ENCODE peak calls at places on chromosomes 2 and 18, in eight cellular contexts. C is stimulated activated CD4-positive, alpha-beta T cell treated with anti-CD3 and anti-CD28 coated beads, Interleukin-2, amount 100 ng/mL, for 48 hours; K is C1 segment of cervical spinal cord; M is NCI-H510A; J is iris pigment epithelial cell; N is GM12892; O is breast epithelium; Q is GM23338. S is an unnamed sample.
A peak's percentile ranks its signal among the peaks of the same experiment; 100 is the strongest.

GRCh38 chr18:6396276-6396675 is 18.4 kb downstream of the L3MBTL4 start:
- DNase-seq in N (no peak), M (no peak), K (no peak), C (no peak), Q (no peak), O (no peak), J (no peak), S (no peak)

GRCh38 chr2:45068643-45069140 is 59.4 kb upstream of the SIX2 start:
- DNase-seq in Q (no peak), M (no peak), K (no peak), C (no peak), J (peak; percentile 40), N (no peak), O (no peak), S (no peak)

GRCh38 chr2:25941042-25941441 is 41.3 kb downstream of the KIF3C start:
- DNase-seq in O (no peak), K (no peak), N (no peak), M (no peak), C (no peak), Q (no peak), J (no peak), S (no peak)

GRCh38 chr2:121342751-121343150 is 57.7 kb upstream of the TFCP2L1 start:
- DNase-seq in J (no peak), K (no peak), C (no peak), N (no peak), Q (no peak), M (no peak), O (no peak), S (no peak)

GRCh38 chr2:171185941-171186340 is 25.2 kb upstream of the TLK1 start:
- DNase-seq in K (no peak), N (no peak), M (no peak), Q (no peak), O (no peak), C (no peak), J (peak; percentile 39), S (no peak)

GRCh38 chr2:9897796-9898195 is 53.7 kb upstream of the GRHL1 start:
- DNase-seq in J (peak; percentile 40), C (no peak), K (no peak), M (no peak), Q (peak; percentile 32), O (no peak), N (no peak), S (no peak)

GRCh38 chr2:161122772-161123530 is 37.3 kb upstream of the TANK start:
- DNase-seq in C (no peak), J (peak; percentile 96), K (no peak), N (no peak), Q (peak; percentile 43), M (no peak), O (no peak), S (no peak)

GRCh38 chr2:220553150-220553549 is 925.7 kb downstream of the SLC4A3 start:
- DNase-seq in J (peak; percentile 34), C (no peak), N (no peak), K (no peak), O (no peak), M (no peak), Q (no peak), S (no peak)

GRCh38 chr18:34493099-34493544 is 217.0 kb upstream of the DTNA start:
- DNase-seq in O (peak; percentile 75), N (no peak), C (peak; percentile 5), K (peak; percentile 85), M (peak; percentile 97), Q (peak; percentile 88), J (peak; percentile 68), S (no peak)